ENCODE peak calls at places on chromosomes 3 and 15, in four cellular contexts. X, G, A and I are unnamed samples.
A peak's percentile ranks its signal among the peaks of the same experiment; 100 is the strongest.

GRCh38 chr3:143975549-143976152 is 4.0 kb downstream of the DIPK2A start:
- DNase-seq in X (no peak), G (peak; percentile 47), A (no peak), I (no peak)

GRCh38 chr3:168047190-168047795 is 48.4 kb downstream of the GOLIM4 start:
- DNase-seq in X (no peak), G (peak; percentile 83), A (no peak), I (no peak)

GRCh38 chr3:103218146-103218545 is 783.3 kb downstream of the ZPLD1 start:
- DNase-seq in X (no peak), G (no peak), A (no peak), I (no peak)

GRCh38 chr3:69671082-69671952 is 67.9 kb upstream of the MITF start:
- DNase-seq in X (no peak), G (peak; percentile 56), A (no peak), I (no peak)

GRCh38 chr3:140434261-140434905 is 243.5 kb upstream of the TRIM42 start:
- DNase-seq in X (no peak), G (no peak), A (no peak), I (peak; percentile 11)

GRCh38 chr15:64337761-64338160 is 18.2 kb downstream of the CSNK1G1 start:
- DNase-seq in X (no peak), G (no peak), A (no peak), I (no peak)

GRCh38 chr3:106206165-106206564 is 337.4 kb upstream of the CBLB start:
- DNase-seq in X (no peak), G (peak; percentile 42), A (no peak), I (no peak)

GRCh38 chr3:39133822-39134221 is 19.6 kb downstream of the CSRNP1 start:
- DNase-seq in X (no peak), G (no peak), A (no peak), I (no peak)

GRCh38 chr3:188955919-188956318 is 215.9 kb upstream of the TPRG1 start:
- DNase-seq in X (no peak), G (no peak), A (no peak), I (no peak)

GRCh38 chr3:59108091-59108815 is 58.4 kb upstream of the CFAP20DC start:
- DNase-seq in X (no peak), G (peak; percentile 47), A (no peak), I (no peak)

GRCh38 chr15:76197703-76198455 is 113.4 kb downstream of the ETFA start:
- DNase-seq in X (no peak), G (peak; percentile 88), A (no peak), I (no peak)

GRCh38 chr3:175890056-175890455 is 1030.9 kb downstream of the NAALADL2 start:
- DNase-seq in X (no peak), G (no peak), A (no peak), I (no peak)

GRCh38 chr3:175426805-175427204 is 567.7 kb downstream of the NAALADL2 start:
- DNase-seq in X (no peak), G (peak; percentile 82), A (no peak), I (no peak)

GRCh38 chr3:71069797-71070196 is 513.7 kb downstream of the FOXP1 start:
- DNase-seq in X (peak; percentile 49), G (peak; percentile 37), A (peak; percentile 53), I (peak; percentile 88)

GRCh38 chr3:194592798-194593752 is 40.1 kb downstream of the TMEM44 start:
- DNase-seq in X (no peak), G (peak; percentile 99), A (no peak), I (no peak)

GRCh38 chr15:51735211-51735610 is 2.2 kb downstream of the LYSMD2 start:
- DNase-seq in X (no peak), G (no peak), A (no peak), I (no peak)

GRCh38 chr3:86991840-86992430 is 986 bp upstream of the VGLL3 start:
- DNase-seq in X (no peak), G (no peak), A (no peak), I (no peak)

GRCh38 chr3:129827765-129828164 is 65.7 kb downstream of the TMCC1 start:
- DNase-seq in X (peak; percentile 3), G (no peak), A (no peak), I (no peak)

GRCh38 chr15:56286213-56286612 is 42.5 kb upstream of the RFX7 start:
- DNase-seq in X (no peak), G (no peak), A (no peak), I (no peak)

GRCh38 chr3:59064276-59064675 is 14.5 kb upstream of the CFAP20DC start:
- DNase-seq in X (no peak), G (no peak), A (no peak), I (no peak)

GRCh38 chr3:118587847-118588246 is 446.8 kb downstream of the IGSF11 start:
- DNase-seq in X (no peak), G (no peak), A (no peak), I (no peak)

GRCh38 chr3:183728204-183728603 is 30.6 kb downstream of the YEATS2 start:
- DNase-seq in X (no peak), G (no peak), A (no peak), I (no peak)

GRCh38 chr15:63079938-63080626 is 37.5 kb downstream of the TPM1 start:
- DNase-seq in X (no peak), G (peak; percentile 70), A (no peak), I (no peak)

GRCh38 chr15:38320181-38320580 is 67.5 kb downstream of the SPRED1 start:
- DNase-seq in X (no peak), G (no peak), A (no peak), I (no peak)

GRCh38 chr3:187015903-187016638 is 85.7 kb downstream of the ST6GAL1 start:
- DNase-seq in X (no peak), G (no peak), A (no peak), I (peak; percentile 55)

GRCh38 chr15:42220216-42220615 is 12.1 kb upstream of the VPS39 start:
- DNase-seq in X (no peak), G (no peak), A (no peak), I (no peak)

GRCh38 chr3:184558726-184559125 is 2.9 kb upstream of the EPHB3 start:
- DNase-seq in X (no peak), G (no peak), A (no peak), I (no peak)

GRCh38 chr3:14803981-14804834 is 14.6 kb upstream of the FGD5 start:
- DNase-seq in X (no peak), G (peak; percentile 20), A (no peak), I (no peak)

GRCh38 chr15:49168026-49168425 is 2.0 kb upstream of the GALK2 start:
- DNase-seq in X (no peak), G (no peak), A (no peak), I (no peak)

GRCh38 chr15:48358681-48359152 is 27.5 kb downstream of the DUT start:
- DNase-seq in X (no peak), G (no peak), A (no peak), I (no peak)